ENCODE peak calls at places on chromosome 19, in six cellular contexts. P is EL; Z is H9; N is activated T-helper 1 cell treated with anti-CD3 and anti-CD28 coated beads, Interleukin-12 subunit alpha, Interleukin-12 subunit beta, Interleukin-2, Interleukin-4 antibody, amounts not matched to agents 30 ng/mL and 10 ng/mL and 1 ng/mL, durations not matched to agents 14 hours and 24 hours and 36 hours; H is left lung; V is posterior cingulate gyrus. T is an unnamed sample.

GRCh38 chr19:5985098-5985783 is 7.3 kb upstream of the RANBP3 start:
- DNase-seq in P (peak), Z (no peak), N (no peak), H (no peak), V (no peak), T (no peak)

GRCh38 chr19:21439372-21439771 is 42.4 kb downstream of the ZNF493 start:
- DNase-seq in P (no peak), Z (no peak), N (no peak), H (no peak), V (no peak), T (no peak)

GRCh38 chr19:6528544-6529121 is 2.2 kb upstream of the TNFSF9 start:
- DNase-seq in P (no peak), Z (no peak), N (no peak), H (peak), V (peak), T (peak)

GRCh38 chr19:800360-801029 is 3.2 kb downstream of the PTBP1 start:
- DNase-seq in P (no peak), Z (no peak), N (no peak), H (no peak), V (no peak), T (no peak)

GRCh38 chr19:45515081-45515624 is 7.9 kb downstream of the VASP start:
- DNase-seq in P (no peak), Z (no peak), N (no peak), H (peak), V (no peak), T (no peak)

GRCh38 chr19:1173160-1173844 is 766 bp downstream of the SBNO2 start:
- DNase-seq in P (no peak), Z (no peak), N (no peak), H (peak), V (no peak), T (no peak)

GRCh38 chr19:49809155-49809986 is 3.7 kb downstream of the FUZ start:
- DNase-seq in P (peak), Z (peak), N (peak), H (peak), V (no peak), T (peak)

GRCh38 chr19:58350871-58351557 is 2.3 kb downstream of the A1BG start:
- DNase-seq in P (no peak), Z (no peak), N (no peak), H (no peak), V (no peak), T (no peak)

GRCh38 chr19:6216996-6217751 is 62.6 kb downstream of the MLLT1 start:
- DNase-seq in P (no peak), Z (no peak), N (no peak), H (peak), V (no peak), T (no peak)

GRCh38 chr19:4518345-4519171 is at the start of gene PLIN4:
- DNase-seq in P (no peak), Z (peak), N (no peak), H (peak), V (no peak), T (no peak)

GRCh38 chr19:40265055-40265762 is 19.9 kb downstream of the AKT2 start:
- DNase-seq in P (no peak), Z (no peak), N (no peak), H (no peak), V (no peak), T (no peak)